ENCODE peak calls at places on chromosome X, in eight cellular contexts. S, M, J, O, X, C, L and W are unnamed samples.

GRCh38 chrX:97637289-97637688 is 753.6 kb downstream of the RPA4 start:
- DNase-seq in J (no peak), C (no peak), O (no peak), M (no peak), L (no peak), X (no peak), S (no peak), W (no peak)

GRCh38 chrX:148371251-148371650 is 129.2 kb upstream of the AFF2 start:
- DNase-seq in X (no peak), O (no peak), S (no peak), C (no peak), L (no peak), J (no peak), M (no peak), W (no peak)

GRCh38 chrX:48487362-48487785 is 11.4 kb downstream of the FTSJ1 start:
- DNase-seq in L (peak; percentile 91), J (no peak), M (no peak), S (no peak), O (peak; percentile 74), C (no peak), X (no peak), W (peak; percentile 64)

GRCh38 chrX:154517101-154517781 is 1.2 kb upstream of the FAM3A start:
- DNase-seq in J (peak; percentile 44), M (no peak), S (no peak), O (no peak), C (no peak), X (no peak), L (no peak), W (no peak)

GRCh38 chrX:120462370-120462769 is 6.7 kb downstream of the LAMP2 start:
- DNase-seq in C (no peak), M (no peak), J (no peak), O (peak; percentile 15), S (no peak), X (no peak), L (no peak), W (no peak)

GRCh38 chrX:74419861-74420193 is 1.5 kb upstream of the SLC16A2 start:
- DNase-seq in C (no peak), X (no peak), J (no peak), O (no peak), M (no peak), S (no peak), L (no peak), W (no peak)

GRCh38 chrX:2819345-2820130 is 9.2 kb upstream of the GYG2 start:
- DNase-seq in J (no peak), L (peak; percentile 9), O (peak; percentile 56), M (no peak), C (no peak), S (no peak), X (no peak), W (no peak)

GRCh38 chrX:10634681-10635161 is 14.3 kb upstream of the MID1 start:
- DNase-seq in L (peak; percentile 93), S (no peak), M (no peak), X (no peak), J (no peak), C (no peak), O (no peak), W (peak; percentile 85)

GRCh38 chrX:9958183-9958582 is 9.0 kb upstream of the CLDN34 start:
- DNase-seq in C (no peak), O (no peak), J (no peak), M (no peak), S (no peak), X (no peak), L (no peak), W (no peak)

GRCh38 chrX:132165651-132166050 is 37.8 kb upstream of the FRMD7 start:
- DNase-seq in C (no peak), O (no peak), L (no peak), J (no peak), X (no peak), M (no peak), S (no peak), W (no peak)

GRCh38 chrX:9749141-9749540 is 16.5 kb downstream of the GPR143 start:
- DNase-seq in O (no peak), J (no peak), X (no peak), L (no peak), M (no peak), S (no peak), C (no peak), W (no peak)

GRCh38 chrX:146602246-146602645 is 207.3 kb upstream of the CXorf51B start:
- DNase-seq in M (no peak), J (no peak), S (no peak), L (no peak), C (no peak), X (no peak), O (no peak), W (no peak)

GRCh38 chrX:74325130-74326059 is 21.4 kb downstream of the ZCCHC13 start:
- DNase-seq in J (no peak), L (no peak), M (no peak), C (no peak), O (peak; percentile 18), X (peak; percentile 54), S (no peak), W (no peak)

GRCh38 chrX:41781500-41781899 is 57.5 kb downstream of the GPR82 start:
- DNase-seq in X (no peak), L (peak; percentile 13), J (no peak), O (peak; percentile 30), S (peak; percentile 12), C (peak; percentile 21), M (no peak), W (peak; percentile 49)

GRCh38 chrX:111244238-111244750 is 26.0 kb downstream of the CAPN6 start:
- DNase-seq in L (peak; percentile 0), M (no peak), O (peak; percentile 3), X (no peak), C (peak; percentile 53), S (no peak), J (no peak), W (peak; percentile 83)

GRCh38 chrX:5644786-5645185 is 583.9 kb downstream of the NLGN4X start:
- DNase-seq in L (no peak), O (no peak), C (peak; percentile 38), M (no peak), X (no peak), S (no peak), J (no peak), W (no peak)

GRCh38 chrX:19695884-19696283 is 180.6 kb upstream of the MAP3K15 start:
- DNase-seq in X (no peak), S (no peak), O (no peak), L (no peak), M (no peak), J (no peak), C (no peak), W (no peak)

GRCh38 chrX:46376246-46376885 is 168.9 kb downstream of the ZNF674 start:
- DNase-seq in S (no peak), J (no peak), O (peak; percentile 2), M (no peak), C (peak; percentile 57), X (peak; percentile 52), L (peak; percentile 44), W (peak; percentile 30)

GRCh38 chrX:84501798-84502628 is at the start of gene HDX:
- DNase-seq in X (peak; percentile 77), J (peak; percentile 89), O (no peak), S (peak; percentile 26), L (peak; percentile 59), M (no peak), C (peak; percentile 85), W (peak; percentile 88)

GRCh38 chrX:29693912-29694311 is 521.5 kb upstream of the MAGEB2 start:
- DNase-seq in M (no peak), S (no peak), C (no peak), X (no peak), J (no peak), O (no peak), L (no peak), W (no peak)

GRCh38 chrX:70477734-70478075 is 33.1 kb downstream of the DLG3 start:
- DNase-seq in M (no peak), X (no peak), J (no peak), S (no peak), C (no peak), O (no peak), L (no peak), W (no peak)

GRCh38 chrX:112814496-112814895 is 26.1 kb downstream of the AMOT start:
- DNase-seq in S (no peak), C (no peak), M (no peak), O (no peak), L (no peak), J (no peak), X (no peak), W (peak; percentile 78)

GRCh38 chrX:112691361-112691760 is 11.6 kb upstream of the LHFPL1 start:
- DNase-seq in X (no peak), L (no peak), M (no peak), C (no peak), S (no peak), O (no peak), J (no peak), W (no peak)

GRCh38 chrX:47623540-47624027 is 3.9 kb upstream of the SYN1 start:
- DNase-seq in C (peak; percentile 86), X (peak; percentile 82), L (peak; percentile 71), M (peak; percentile 17), J (peak; percentile 63), O (no peak), S (peak; percentile 47), W (peak; percentile 81)

GRCh38 chrX:37883196-37883595 is 35.8 kb upstream of the DYNLT3 start:
- DNase-seq in J (no peak), S (no peak), C (no peak), L (no peak), O (no peak), M (no peak), X (no peak), W (no peak)

GRCh38 chrX:39577976-39578962 is 519.5 kb downstream of the BCOR start:
- DNase-seq in M (no peak), S (no peak), L (peak; percentile 37), X (no peak), O (no peak), C (no peak), J (peak; percentile 53), W (peak; percentile 90)